ENCODE peak calls at places on chromosomes 4 and X, in nine cellular contexts. T is MCF 10A; E is left lung; P is tibial artery; V is lower leg skin; L is BJ; W is uterus; G is CD4-positive, alpha-beta T cell; K is endodermal cell. J is an unnamed sample.

GRCh38 chrX:10486373-10486772 is 134.0 kb downstream of the MID1 start:
- DNase-seq in T (peak), E (no peak), P (no peak), V (no peak), L (peak), W (no peak), G (no peak), K (no peak), J (no peak)

GRCh38 chrX:10525381-10525780 is 95.0 kb downstream of the MID1 start:
- DNase-seq in T (no peak), E (no peak), P (no peak), V (no peak), L (no peak), W (no peak), G (no peak), K (no peak), J (no peak)

GRCh38 chr4:176641237-176641636 is 151.5 kb downstream of the VEGFC start:
- DNase-seq in T (no peak), E (no peak), P (no peak), V (no peak), L (no peak), W (no peak), G (no peak), K (no peak), J (no peak)

GRCh38 chr4:151129801-151130200 is 30.4 kb downstream of the RPS3A start:
- DNase-seq in T (no peak), E (no peak), P (no peak), V (no peak), L (no peak), W (no peak), G (no peak), K (no peak), J (no peak)

GRCh38 chr4:14772388-14772787 is 229.9 kb upstream of the CPEB2 start:
- DNase-seq in T (no peak), E (no peak), P (no peak), V (no peak), L (no peak), W (no peak), G (no peak), K (no peak), J (no peak)

GRCh38 chr4:84691170-84691691 is 108.3 kb downstream of the CDS1 start:
- DNase-seq in T (peak), E (no peak), P (no peak), V (no peak), L (peak), W (no peak), G (no peak), K (no peak), J (no peak)

GRCh38 chrX:44282753-44283152 is 60.7 kb downstream of the EFHC2 start:
- DNase-seq in T (no peak), E (no peak), P (no peak), V (no peak), L (no peak), W (no peak), G (no peak), K (no peak), J (no peak)

GRCh38 chr4:73704314-73705055 is 35.9 kb upstream of the CXCL8 start:
- DNase-seq in T (peak), E (peak), P (peak), V (peak), L (peak), W (peak), G (no peak), K (no peak), J (no peak)

GRCh38 chr4:98603683-98604573 is 54.5 kb downstream of the TSPAN5 start:
- DNase-seq in T (no peak), E (no peak), P (no peak), V (no peak), L (no peak), W (no peak), G (no peak), K (no peak), J (no peak)

GRCh38 chrX:12970691-12971202 is 4.2 kb upstream of the TMSB4X start:
- DNase-seq in T (no peak), E (no peak), P (peak), V (no peak), L (no peak), W (peak), G (peak), K (peak), J (no peak)

GRCh38 chrX:119784747-119785446 is 6.5 kb downstream of the RPL39 start:
- DNase-seq in T (peak), E (no peak), P (no peak), V (no peak), L (no peak), W (no peak), G (peak), K (peak), J (no peak)

GRCh38 chr4:140363051-140363450 is 10.4 kb upstream of the SCOC start:
- DNase-seq in T (no peak), E (no peak), P (no peak), V (no peak), L (no peak), W (no peak), G (no peak), K (no peak), J (no peak)

GRCh38 chr4:17468638-17469221 is 43.2 kb downstream of the QDPR start:
- DNase-seq in T (peak), E (no peak), P (no peak), V (peak), L (no peak), W (no peak), G (no peak), K (peak), J (no peak)

GRCh38 chr4:176001171-176002006 is 64.3 kb upstream of the WDR17 start:
- DNase-seq in T (peak), E (peak), P (no peak), V (peak), L (no peak), W (peak), G (no peak), K (peak), J (no peak)

GRCh38 chr4:48028654-48029053 is 12.1 kb downstream of the NIPAL1 start:
- DNase-seq in T (no peak), E (no peak), P (no peak), V (no peak), L (no peak), W (no peak), G (no peak), K (no peak), J (no peak)
- TF ChIP-seq CTCF in T (no peak), E (no peak), P (no peak), V (no peak), L (no peak), W (no peak), G (no peak), K (no peak), J (no peak)

GRCh38 chrX:77901506-77901905 is 2.2 kb downstream of the COX7B start:
- DNase-seq in T (no peak), E (no peak), P (no peak), V (no peak), L (no peak), W (no peak), G (no peak), K (no peak), J (no peak)

GRCh38 chrX:77894921-77895886 is at the start of gene MAGT1:
- DNase-seq in T (peak), E (peak), P (peak), V (peak), L (peak), W (peak), G (peak), K (peak), J (peak)

GRCh38 chrX:77893713-77894112 is 1.5 kb downstream of the MAGT1 start:
- DNase-seq in T (no peak), E (no peak), P (no peak), V (no peak), L (no peak), W (no peak), G (no peak), K (no peak), J (no peak)

GRCh38 chrX:77900688-77901087 is 1.4 kb downstream of the COX7B start:
- DNase-seq in T (peak), E (no peak), P (no peak), V (no peak), L (no peak), W (no peak), G (no peak), K (no peak), J (no peak)

DNA sequence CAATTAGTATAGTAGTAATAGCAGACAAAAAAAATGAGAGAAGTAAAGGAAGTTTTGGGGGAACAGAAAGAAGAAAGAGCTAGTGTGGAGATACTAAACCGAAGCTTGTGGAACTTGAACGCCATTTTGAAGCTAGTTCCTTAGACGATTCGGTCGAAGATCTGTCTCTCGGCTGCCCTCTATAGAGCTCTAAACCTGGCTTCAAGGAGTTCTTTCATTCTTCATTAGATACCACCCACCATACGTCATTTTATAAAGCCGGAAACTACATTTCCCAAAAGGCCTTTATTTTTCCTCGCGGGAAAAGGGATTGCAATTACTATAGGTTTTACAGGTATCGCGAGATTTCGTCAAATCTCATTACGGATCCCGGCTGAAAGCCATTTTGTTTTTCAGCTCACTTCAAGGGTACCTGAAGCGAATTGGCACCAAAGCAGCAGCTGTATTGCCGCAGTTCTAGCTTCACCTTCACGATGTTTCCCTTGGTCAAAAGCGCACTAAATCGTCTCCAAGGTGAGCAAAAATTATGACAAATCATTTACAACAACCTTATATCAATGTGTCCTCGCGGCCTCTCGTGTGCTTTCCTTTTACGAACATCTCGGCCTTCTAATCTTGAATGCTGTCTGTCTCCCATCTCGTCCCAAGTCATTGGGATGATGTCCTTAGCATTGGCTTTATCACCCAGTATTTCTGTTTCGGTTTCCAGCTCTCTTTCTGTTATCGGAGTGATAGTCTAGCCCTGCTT is at the start of gene COX7B:
- DNase-seq in T (peak), E (peak), P (peak), V (peak), L (peak), W (peak), G (peak), K (peak), J (peak)
- TF ChIP-seq CTCF in T (peak), E (no peak), P (peak), V (no peak), L (peak), W (peak), G (peak), K (peak), J (peak)

DNA sequence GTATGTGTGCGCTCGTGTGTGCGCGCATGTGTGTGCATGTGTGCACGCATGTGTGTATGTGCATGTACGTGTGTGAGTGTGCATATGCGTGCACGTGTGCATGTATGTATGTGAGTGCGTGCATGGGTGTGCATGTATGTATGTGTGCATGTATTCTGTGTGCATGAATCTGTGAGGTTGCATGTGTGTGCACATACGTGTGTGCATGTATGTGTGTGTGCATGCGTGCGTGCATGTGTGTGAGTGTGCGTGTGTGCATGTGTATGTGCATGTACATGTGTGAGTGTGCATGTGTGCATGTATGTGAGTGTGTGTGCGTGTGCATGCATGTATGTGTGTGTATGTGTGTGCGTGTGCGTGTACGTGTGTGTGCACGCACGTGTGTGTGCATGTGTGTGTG is 241.5 kb downstream of the SHOX start:
- DNase-seq in T (no peak), E (no peak), P (no peak), V (no peak), L (no peak), W (no peak), G (no peak), K (peak), J (no peak)
- TF ChIP-seq CTCF in T (no peak), E (no peak), P (no peak), V (no peak), L (no peak), W (no peak), G (no peak), K (no peak), J (no peak)

GRCh38 chr4:137226221-137226620 is 306.1 kb downstream of the PCDH18 start:
- DNase-seq in T (no peak), E (no peak), P (no peak), V (no peak), L (no peak), W (no peak), G (no peak), K (no peak), J (no peak)

DNA sequence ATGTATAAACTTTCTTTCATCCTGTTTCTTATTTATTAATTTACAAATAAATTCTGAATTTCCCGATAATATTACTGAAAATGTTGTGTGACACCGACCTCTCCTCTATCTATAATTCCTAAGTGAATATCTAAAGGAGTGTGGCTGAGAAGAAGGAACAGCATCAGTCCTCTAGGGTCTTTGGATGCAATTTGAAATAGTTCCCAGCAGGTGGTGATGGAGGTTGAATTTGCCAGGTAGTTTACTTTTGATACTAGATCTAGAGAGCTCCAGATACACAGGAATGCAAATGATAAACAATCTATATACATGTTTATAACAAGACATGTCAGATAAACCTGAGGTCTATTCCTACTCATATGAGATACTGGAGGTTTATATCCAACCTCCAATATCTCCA is 305.4 kb downstream of the PCDH18 start:
- DNase-seq in T (peak), E (no peak), P (no peak), V (no peak), L (no peak), W (no peak), G (no peak), K (no peak), J (no peak)
- TF ChIP-seq CTCF in T (peak), E (no peak), P (peak), V (no peak), L (peak), W (no peak), G (no peak), K (peak), J (no peak)

DNA sequence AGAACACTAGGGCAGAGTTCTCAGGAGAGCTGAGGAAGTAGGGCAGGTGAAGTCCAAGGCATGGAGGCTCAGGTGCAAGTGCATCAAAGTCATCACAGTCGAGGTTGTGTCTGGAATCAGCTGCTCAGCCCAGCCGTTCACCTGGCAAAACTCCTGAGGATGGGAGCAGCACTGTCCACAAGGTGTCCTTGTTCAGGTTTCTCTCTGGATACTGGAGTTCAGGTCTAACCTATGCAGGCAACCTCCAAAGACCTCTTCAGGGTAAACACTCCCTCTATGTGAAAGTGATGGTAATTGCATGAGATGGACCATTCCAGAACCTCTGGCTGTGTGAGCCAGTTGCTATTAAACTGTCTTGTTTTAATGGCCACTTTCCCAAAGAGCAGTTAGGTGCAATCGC is 120.2 kb upstream of the PSAPL1 start:
- DNase-seq in T (no peak), E (no peak), P (no peak), V (no peak), L (no peak), W (no peak), G (no peak), K (peak), J (no peak)
- TF ChIP-seq CTCF in T (peak), E (no peak), P (no peak), V (no peak), L (no peak), W (no peak), G (no peak), K (peak), J (no peak)

DNA sequence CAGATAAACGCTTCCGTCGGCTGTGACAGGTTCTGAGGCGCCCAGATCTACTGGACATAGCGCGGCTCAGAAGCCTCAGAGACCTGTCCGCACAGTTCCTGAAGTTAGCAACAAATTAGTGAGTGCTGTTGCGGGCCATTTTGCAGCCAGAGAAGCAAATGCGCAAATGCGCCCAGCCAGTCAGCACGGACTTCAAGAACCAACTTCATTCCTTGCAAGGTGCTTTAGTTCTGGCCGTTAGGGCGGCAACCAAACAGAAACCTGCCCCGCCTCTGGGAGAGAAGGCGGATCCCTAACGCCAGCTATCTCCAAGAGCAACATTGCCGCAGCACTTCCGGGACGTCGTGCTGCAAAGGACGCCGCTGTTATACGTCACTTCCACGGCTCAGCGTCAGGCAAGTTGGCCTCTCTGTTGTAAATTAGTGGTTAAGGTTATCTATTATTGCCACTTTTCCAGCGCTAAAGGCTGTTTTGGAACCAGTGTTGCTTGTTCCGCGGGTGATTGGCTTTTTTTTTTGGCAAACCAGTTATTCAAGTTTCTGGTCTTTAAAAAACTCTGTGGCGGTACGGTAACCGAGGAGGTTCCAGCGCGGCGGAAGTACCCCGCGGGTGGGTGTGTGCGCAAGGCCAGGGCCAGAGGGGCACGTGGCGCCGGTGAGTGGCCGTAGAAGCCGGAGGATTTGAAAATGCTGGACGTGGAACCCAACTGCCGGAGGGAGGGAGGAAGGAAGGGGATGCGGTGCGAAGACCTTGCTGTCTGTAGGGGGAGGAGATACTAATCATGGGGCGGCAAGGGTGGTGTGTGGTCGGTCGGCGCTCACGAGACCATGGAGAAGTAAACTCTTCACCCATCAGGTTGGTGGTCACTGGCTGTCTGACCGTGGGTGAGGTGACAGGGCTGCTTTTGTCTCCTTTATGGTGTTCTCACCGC is at the start of gene GAR1:
- DNase-seq in T (peak), E (peak), P (peak), V (peak), L (peak), W (peak), G (peak), K (peak), J (peak)
- TF ChIP-seq CTCF in T (no peak), E (no peak), P (no peak), V (no peak), L (no peak), W (peak), G (no peak), K (no peak), J (no peak)

GRCh38 chr4:166499820-166500219 is 626.8 kb downstream of the TLL1 start:
- DNase-seq in T (no peak), E (no peak), P (no peak), V (no peak), L (no peak), W (no peak), G (no peak), K (no peak), J (no peak)
- TF ChIP-seq CTCF in T (no peak), E (no peak), P (no peak), V (no peak), L (no peak), W (no peak), G (no peak), K (no peak), J (no peak)

GRCh38 chr4:148852092-148852699 is 410.0 kb upstream of the NR3C2 start:
- DNase-seq in T (no peak), E (no peak), P (no peak), V (no peak), L (no peak), W (no peak), G (no peak), K (no peak), J (no peak)
- TF ChIP-seq CTCF in T (no peak), E (no peak), P (no peak), V (no peak), L (no peak), W (no peak), G (no peak), K (peak), J (no peak)

GRCh38 chr4:54192811-54193210 is 36.3 kb upstream of the PDGFRA start:
- DNase-seq in T (no peak), E (no peak), P (no peak), V (no peak), L (no peak), W (no peak), G (no peak), K (peak), J (no peak)
- TF ChIP-seq CTCF in T (no peak), E (no peak), P (no peak), V (no peak), L (no peak), W (no peak), G (no peak), K (no peak), J (no peak)

GRCh38 chr4:15964159-15964558 is 1.2 kb upstream of the FGFBP2 start:
- DNase-seq in T (no peak), E (no peak), P (no peak), V (no peak), L (no peak), W (no peak), G (no peak), K (peak), J (no peak)
- TF ChIP-seq CTCF in T (no peak), E (no peak), P (no peak), V (no peak), L (no peak), W (no peak), G (no peak), K (peak), J (no peak)